ENCODE peak calls at places on chromosomes 13 and 19, in nine cellular contexts. D is tibial nerve, B is substantia nigra, V is cardiac muscle cell, C is thoracic aorta, P is GM23248, S is left ventricle myocardium inferior, H is mesendoderm, R is uterus. O is an unnamed sample.

GRCh38 chr19:29860492-29860891 is 48.7 kb downstream of the CCNE1 start:
- DNase-seq in D (no peak), B (no peak), V (no peak), C (no peak), P (no peak), S (no peak), H (peak), R (no peak), O (no peak)

GRCh38 chr13:106526748-106527488 is 8.5 kb downstream of the EFNB2 start:
- DNase-seq in D (no peak), B (no peak), V (no peak), C (no peak), P (no peak), S (no peak), H (peak), R (no peak), O (no peak)

GRCh38 chr19:32718286-32718685 is 1.3 kb upstream of the TDRD12 start:
- DNase-seq in D (no peak), B (no peak), V (no peak), C (no peak), P (no peak), S (no peak), H (no peak), R (no peak), O (no peak)

GRCh38 chr13:87999141-87999765 is 328.1 kb downstream of the SLITRK5 start:
- DNase-seq in D (no peak), B (no peak), V (no peak), C (no peak), P (peak), S (no peak), H (peak), R (no peak), O (no peak)

GRCh38 chr13:46795321-46795720 is 1.6 kb downstream of the ESD start:
- DNase-seq in D (no peak), B (no peak), V (no peak), C (no peak), P (peak), S (no peak), H (peak), R (no peak), O (no peak)

GRCh38 chr19:52722062-52723005 is 12.5 kb downstream of the ZNF611 start:
- DNase-seq in D (no peak), B (no peak), V (no peak), C (no peak), P (peak), S (no peak), H (no peak), R (no peak), O (no peak)

GRCh38 chr13:114087430-114087829 is 45.0 kb downstream of the RASA3 start:
- DNase-seq in D (peak), B (no peak), V (no peak), C (no peak), P (no peak), S (no peak), H (no peak), R (peak), O (no peak)

GRCh38 chr13:46352810-46353209 is 34.2 kb downstream of the RUBCNL start:
- DNase-seq in D (no peak), B (no peak), V (no peak), C (no peak), P (no peak), S (no peak), H (no peak), R (no peak), O (no peak)

GRCh38 chr19:35265126-35265995 is 3.4 kb upstream of the USF2 start:
- DNase-seq in D (peak), B (no peak), V (no peak), C (no peak), P (peak), S (no peak), H (no peak), R (peak), O (no peak)

GRCh38 chr13:98571955-98572662 is 4.8 kb downstream of the STK24 start:
- DNase-seq in D (no peak), B (no peak), V (no peak), C (no peak), P (peak), S (no peak), H (peak), R (no peak), O (no peak)

GRCh38 chr13:95307507-95307906 is 6.3 kb upstream of the ABCC4 start:
- DNase-seq in D (no peak), B (no peak), V (no peak), C (no peak), P (no peak), S (no peak), H (no peak), R (no peak), O (no peak)

GRCh38 chr13:96473463-96474157 is 383.7 kb downstream of the HS6ST3 start:
- DNase-seq in D (no peak), B (no peak), V (peak), C (no peak), P (no peak), S (no peak), H (peak), R (no peak), O (no peak)

GRCh38 chr13:87674143-87674772 is 3.1 kb downstream of the SLITRK5 start:
- DNase-seq in D (no peak), B (no peak), V (peak), C (no peak), P (no peak), S (no peak), H (peak), R (no peak), O (peak)

GRCh38 chr19:51066393-51066792 is 1.5 kb upstream of the KLK13 start:
- DNase-seq in D (no peak), B (no peak), V (no peak), C (no peak), P (no peak), S (no peak), H (no peak), R (no peak), O (no peak)

GRCh38 chr13:113976711-113977684 is 3.1 kb upstream of the C13orf46 start:
- DNase-seq in D (no peak), B (no peak), V (no peak), C (peak), P (peak), S (no peak), H (peak), R (no peak), O (no peak)

DNA sequence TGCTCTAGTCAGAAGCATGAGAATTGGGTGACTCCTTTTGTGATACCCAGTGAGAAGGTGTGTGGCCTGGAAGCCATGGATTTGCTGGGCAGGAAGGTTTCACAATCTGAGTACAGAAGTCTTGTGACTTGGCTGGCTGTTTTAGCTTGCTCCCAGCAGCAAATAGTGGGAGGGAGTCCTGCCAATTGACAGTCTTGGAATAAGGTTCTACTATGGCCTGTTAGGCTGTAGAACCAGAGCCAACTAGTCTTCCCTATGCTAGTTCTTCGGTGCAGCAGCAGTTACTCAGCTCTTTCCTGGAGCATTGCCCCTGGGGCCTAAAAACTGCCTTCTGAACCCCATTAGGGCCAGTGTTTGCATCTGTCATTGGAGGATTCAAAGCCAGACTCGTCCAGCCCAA is 1935.4 kb upstream of the PCDH20 start:
- DNase-seq in D (no peak), B (no peak), V (no peak), C (no peak), P (no peak), S (no peak), H (no peak), R (no peak), O (no peak)
- H3K27ac ChIP-seq in D (no peak), B (no peak), V (no peak), C (no peak), P (no peak), S (no peak), H (no peak), R (no peak), O (no peak)

DNA sequence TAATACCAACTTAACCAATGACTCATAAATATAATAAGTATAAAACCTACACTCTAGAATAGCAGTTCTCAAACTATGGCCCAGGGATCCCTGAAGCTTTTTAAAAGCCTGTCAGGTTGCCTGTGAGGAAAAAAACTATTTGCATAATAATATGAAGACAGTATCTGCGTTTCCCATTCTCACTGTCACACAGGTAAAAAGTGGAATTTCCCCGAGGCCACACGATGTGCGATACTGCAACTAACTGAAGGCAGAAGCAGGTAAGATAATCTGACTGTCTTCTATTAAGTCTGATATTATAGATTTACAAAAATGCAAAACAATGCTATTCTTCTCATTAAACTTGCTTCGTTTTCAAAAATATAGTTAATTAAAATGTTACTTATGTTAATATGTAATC is 52.5 kb upstream of the EEF1AKMT1 start:
- DNase-seq in D (no peak), B (no peak), V (no peak), C (no peak), P (no peak), S (no peak), H (no peak), R (no peak), O (no peak)
- H3K27ac ChIP-seq in D (no peak), B (no peak), V (peak), C (peak), P (no peak), S (peak), H (no peak), R (no peak), O (no peak)

GRCh38 chr13:51819544-51819943 is 15.6 kb upstream of the DHRS12 start:
- DNase-seq in D (no peak), B (no peak), V (no peak), C (no peak), P (no peak), S (no peak), H (no peak), R (no peak), O (no peak)
- H3K27ac ChIP-seq in D (no peak), B (no peak), V (no peak), C (no peak), P (no peak), S (peak), H (no peak), R (no peak), O (no peak)

DNA sequence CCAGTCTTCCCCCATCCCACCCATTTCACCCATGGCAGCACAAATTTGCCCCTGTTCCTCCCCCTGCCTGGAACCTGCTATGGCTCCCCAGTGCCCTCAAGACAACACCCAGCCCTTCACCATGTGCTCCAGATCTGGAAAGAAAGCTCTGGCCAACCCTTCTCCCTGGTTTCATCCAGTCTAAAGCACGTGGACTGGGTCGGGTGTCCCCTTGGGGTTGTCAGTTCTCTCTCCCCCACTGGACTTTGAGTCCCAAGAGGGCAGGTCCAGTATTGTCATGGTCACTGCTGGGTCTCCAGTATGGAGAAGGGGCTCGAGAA is 19.6 kb upstream of the PNMA8B start:
- DNase-seq in D (no peak), B (no peak), V (no peak), C (no peak), P (no peak), S (no peak), H (no peak), R (no peak), O (no peak)
- H3K27ac ChIP-seq in D (no peak), B (no peak), V (no peak), C (no peak), P (no peak), S (no peak), H (no peak), R (no peak), O (no peak)

O was measured in caudate nucleus.